ENCODE peak calls at places on chromosome 6, in ten cellular contexts. J is mammary epithelial cell; C is stimulated activated CD4-positive, alpha-beta T cell treated with anti-CD3 and anti-CD28 coated beads, Interleukin-1b, Interleukin-23, amount 100 ng/mL, for 24 hours; P is C1 segment of cervical spinal cord; H is LoVo; O is chondrocyte; T is NCI-H2029 treated with DMSO at 0.1 percent for 48 hours; I is psoas muscle; M is central memory CD8-positive, alpha-beta T cell; G is activated T-cell treated with anti-CD3 and anti-CD28 coated beads, Interleukin-2, amount 50 U/mL, for 48 hours. V is an unnamed sample.

GRCh38 chr6:6569043-6569442 is 19.5 kb upstream of the LY86 start:
- DNase-seq in H (no peak), T (no peak), O (no peak), C (no peak), I (no peak), M (no peak), P (no peak), J (no peak), G (no peak), V (no peak)

GRCh38 chr6:165321150-165321549 is 11.7 kb upstream of the C6orf118 start:
- DNase-seq in I (no peak), G (no peak), J (no peak), H (no peak), M (no peak), C (no peak), P (no peak), T (no peak), O (no peak), V (no peak)

GRCh38 chr6:100099189-100100074 is 105.4 kb upstream of the MCHR2 start:
- DNase-seq in G (no peak), I (no peak), P (no peak), J (no peak), M (no peak), T (peak), H (peak), C (no peak), O (no peak), V (peak)

GRCh38 chr6:112576421-112576820 is 229.3 kb downstream of the RFPL4B start:
- DNase-seq in T (no peak), M (no peak), O (no peak), P (no peak), G (no peak), J (no peak), C (no peak), H (no peak), I (no peak), V (no peak)

GRCh38 chr6:168452685-168453377 is 11.8 kb downstream of the SMOC2 start:
- DNase-seq in J (no peak), C (no peak), P (no peak), T (no peak), H (no peak), M (no peak), I (peak), G (no peak), O (no peak), V (no peak)

GRCh38 chr6:140485740-140486467 is 1111.5 kb upstream of the CITED2 start:
- DNase-seq in I (peak), O (no peak), P (no peak), H (no peak), C (no peak), M (no peak), T (no peak), G (peak), J (peak), V (no peak)

GRCh38 chr6:39929039-39929732 is 5.1 kb downstream of the MOCS1 start:
- DNase-seq in H (no peak), P (no peak), C (no peak), J (no peak), O (no peak), I (no peak), M (no peak), G (no peak), T (no peak), V (no peak)

GRCh38 chr6:139708342-139709199 is 334.1 kb upstream of the CITED2 start:
- DNase-seq in O (no peak), M (no peak), I (no peak), T (no peak), P (no peak), G (no peak), H (peak), C (no peak), J (peak), V (no peak)

GRCh38 chr6:148105695-148106094 is 236.9 kb upstream of the SASH1 start:
- DNase-seq in P (no peak), G (no peak), I (no peak), J (no peak), M (no peak), O (no peak), T (no peak), C (no peak), H (no peak), V (no peak)

GRCh38 chr6:1381397-1382330 is 7.7 kb upstream of the FOXF2 start:
- DNase-seq in M (no peak), I (peak), J (no peak), H (peak), O (no peak), P (no peak), C (peak), T (no peak), G (peak), V (no peak)

GRCh38 chr6:24522090-24522820 is 27.5 kb downstream of the ALDH5A1 start:
- DNase-seq in P (no peak), J (peak), H (no peak), I (no peak), T (peak), C (no peak), M (no peak), O (no peak), G (no peak), V (no peak)

GRCh38 chr6:142026471-142026870 is 106.3 kb upstream of the GJE1 start:
- DNase-seq in M (no peak), C (no peak), G (no peak), T (no peak), I (no peak), J (peak), P (no peak), H (no peak), O (no peak), V (no peak)

GRCh38 chr6:119541132-119541905 is 191.8 kb upstream of the MAN1A1 start:
- DNase-seq in O (no peak), H (peak), G (no peak), P (no peak), T (no peak), J (peak), M (no peak), C (no peak), I (no peak), V (peak)

GRCh38 chr6:107246972-107247615 is 131.8 kb upstream of the BEND3 start:
- DNase-seq in J (peak), T (no peak), O (no peak), G (no peak), P (no peak), I (no peak), H (no peak), C (no peak), M (no peak), V (no peak)

GRCh38 chr6:142885182-142885867 is 59.7 kb downstream of the HIVEP2 start:
- DNase-seq in P (no peak), I (no peak), J (peak), G (peak), O (no peak), C (no peak), H (peak), T (no peak), M (peak), V (peak)

GRCh38 chr6:166934174-166934573 is 22.2 kb downstream of the RNASET2 start:
- DNase-seq in J (no peak), P (no peak), M (no peak), H (no peak), C (no peak), T (no peak), I (no peak), O (no peak), G (no peak), V (no peak)

GRCh38 chr6:88919032-88919431 is 44.4 kb downstream of the RNGTT start:
- DNase-seq in P (no peak), H (no peak), M (no peak), C (no peak), I (no peak), O (no peak), J (no peak), G (no peak), T (no peak), V (no peak)

GRCh38 chr6:36160147-36160760 is 29.9 kb downstream of the MAPK13 start:
- DNase-seq in O (no peak), I (no peak), C (no peak), G (no peak), P (no peak), T (no peak), J (no peak), H (no peak), M (no peak), V (no peak)

GRCh38 chr6:44172759-44173500 is 14.3 kb downstream of the CAPN11 start:
- DNase-seq in T (peak), O (no peak), I (peak), H (peak), M (peak), P (no peak), J (peak), G (peak), C (peak), V (peak)

GRCh38 chr6:14968056-14968643 is 277.7 kb upstream of the JARID2 start:
- DNase-seq in M (no peak), H (no peak), T (peak), J (no peak), P (no peak), C (no peak), I (no peak), O (no peak), G (no peak), V (no peak)

GRCh38 chr6:31204751-31205145 is 34.3 kb upstream of the POU5F1 start:
- DNase-seq in H (no peak), T (no peak), G (no peak), P (no peak), I (no peak), O (no peak), M (no peak), J (no peak), C (no peak), V (no peak)

GRCh38 chr6:46421939-46422338 is 69.3 kb downstream of the RCAN2 start:
- DNase-seq in H (no peak), T (no peak), I (no peak), C (no peak), M (no peak), J (no peak), O (no peak), P (no peak), G (no peak), V (no peak)

GRCh38 chr6:169918954-169919549 is 167.6 kb downstream of the ERMARD start:
- DNase-seq in P (no peak), O (peak), I (no peak), M (no peak), J (no peak), C (no peak), G (no peak), T (no peak), H (no peak), V (no peak)

GRCh38 chr6:80425089-80425823 is 318.8 kb downstream of the BCKDHB start:
- DNase-seq in C (no peak), I (no peak), H (no peak), P (no peak), J (peak), O (no peak), G (no peak), M (no peak), T (no peak), V (no peak)